ENCODE peak calls at places on chromosomes 3 and 15, in seven cellular contexts. X is PC-3, L is MM.1S, B is GM23338, C is hepatocyte, U is HCT116, F is GM23248. W is an unnamed sample.

GRCh38 chr3:5051772-5052171 is 70.3 kb upstream of the ARL8B start:
- DNase-seq in F (peak), B (no peak), L (no peak), X (no peak), U (no peak), C (no peak), W (no peak)

GRCh38 chr15:42692997-42693396 is 43.9 kb downstream of the CDAN1 start:
- DNase-seq in C (no peak), B (no peak), F (no peak), X (no peak), U (no peak), L (no peak), W (no peak)

GRCh38 chr3:126539558-126540250 is 15.7 kb downstream of the CHST13 start:
- DNase-seq in C (no peak), X (no peak), B (no peak), F (no peak), L (no peak), U (no peak), W (no peak)

GRCh38 chr15:55694652-55695150 is 48.3 kb downstream of the PRTG start:
- DNase-seq in B (peak), X (peak), U (no peak), C (peak), F (no peak), L (no peak), W (peak)

GRCh38 chr3:61060421-61060861 is 190.8 kb downstream of the FHIT start:
- DNase-seq in C (peak), F (no peak), X (peak), L (no peak), U (no peak), B (no peak), W (no peak)

GRCh38 chr3:159458010-159458409 is 530.6 kb upstream of the IL12A start:
- DNase-seq in F (peak), L (no peak), B (peak), C (peak), X (peak), U (no peak), W (peak)

GRCh38 chr3:126356373-126357298 is 572 bp downstream of the KLF15 start:
- DNase-seq in F (peak), B (peak), X (no peak), C (peak), U (no peak), L (no peak), W (peak)

GRCh38 chr3:114569186-114569585 is 275.4 kb downstream of the TIGIT start:
- DNase-seq in X (peak), U (no peak), F (no peak), B (no peak), C (no peak), L (no peak), W (no peak)

GRCh38 chr3:113231827-113232253 is 20.5 kb downstream of the BOC start:
- DNase-seq in C (peak), U (peak), L (no peak), B (peak), F (peak), X (peak), W (no peak)

GRCh38 chr3:33030802-33031201 is 66.1 kb downstream of the GLB1 start:
- DNase-seq in C (no peak), L (no peak), X (no peak), U (no peak), B (peak), F (no peak), W (no peak)

GRCh38 chr3:190265795-190266194 is 56.5 kb downstream of the CLDN1 start:
- DNase-seq in C (peak), B (no peak), U (peak), L (no peak), X (peak), F (peak), W (no peak)

GRCh38 chr3:179716811-179717210 is 64.0 kb downstream of the USP13 start:
- DNase-seq in L (no peak), X (no peak), C (no peak), B (no peak), U (no peak), F (peak), W (no peak)
- H3K4me2 ChIP-seq in L (no peak), X (no peak), C (no peak), B (no peak), U (no peak), F (peak), W (no peak)

DNA sequence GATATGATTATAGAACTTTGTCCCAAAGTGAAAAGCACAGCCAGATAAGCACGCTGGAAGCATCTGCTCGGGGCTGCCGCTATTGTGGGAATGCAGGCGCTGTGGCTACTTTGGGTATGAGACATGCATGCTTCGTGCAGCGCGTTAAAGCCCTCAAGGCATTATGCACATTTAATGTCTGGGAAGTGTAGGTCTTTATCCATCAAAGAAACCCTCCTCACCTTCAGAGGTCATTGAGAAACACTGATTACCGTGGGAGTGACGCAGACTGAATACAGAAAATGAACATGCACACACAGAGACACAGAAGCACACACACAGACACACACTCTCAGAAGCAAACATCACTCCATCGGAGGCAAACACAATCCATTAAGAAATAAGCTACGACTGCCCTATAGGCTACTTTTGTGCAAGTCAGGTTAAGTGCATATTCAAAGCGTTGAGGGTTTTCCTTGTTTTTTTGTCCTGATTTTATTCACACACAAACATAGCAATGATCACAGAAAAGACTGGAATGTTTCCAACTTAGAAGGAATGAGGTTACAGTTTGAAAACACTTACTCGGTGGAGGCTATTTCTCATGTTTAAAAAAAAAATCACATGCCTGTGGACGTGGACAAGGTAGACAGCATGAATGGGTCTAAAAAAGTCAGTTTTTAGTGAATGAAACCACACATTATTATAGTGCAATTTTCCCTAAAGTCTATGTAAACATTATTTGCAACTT is 68.5 kb downstream of the PLCH1 start:
- DNase-seq in B (peak), U (no peak), X (peak), L (no peak), C (peak), F (peak), W (peak)
- TF ChIP-seq EZH2phosphoT487 in B (no peak), U (no peak), X (no peak), L (no peak), C (no peak), F (no peak), W (no peak)

GRCh38 chr15:65401607-65402240 is 21.0 kb downstream of the IGDCC4 start:
- DNase-seq in C (no peak), X (no peak), L (no peak), B (no peak), F (no peak), U (no peak), W (no peak)
- H3K4me2 ChIP-seq in C (no peak), X (no peak), L (no peak), B (no peak), F (no peak), U (peak), W (peak)

GRCh38 chr15:91864669-91865068 is 11.2 kb downstream of the SLCO3A1 start:
- DNase-seq in B (no peak), C (no peak), F (no peak), U (no peak), L (no peak), X (no peak), W (no peak)

GRCh38 chr15:91866971-91867372 is 13.5 kb downstream of the SLCO3A1 start:
- DNase-seq in F (peak), X (no peak), C (no peak), U (no peak), L (no peak), B (no peak), W (no peak)

GRCh38 chr15:91866371-91866905 is 12.9 kb downstream of the SLCO3A1 start:
- DNase-seq in F (peak), L (no peak), X (no peak), C (no peak), U (no peak), B (no peak), W (no peak)

GRCh38 chr15:91865903-91866302 is 12.4 kb downstream of the SLCO3A1 start:
- DNase-seq in C (no peak), X (no peak), B (no peak), F (peak), U (no peak), L (no peak), W (no peak)

GRCh38 chr15:91865486-91865885 is 12.0 kb downstream of the SLCO3A1 start:
- DNase-seq in L (no peak), C (no peak), F (no peak), B (no peak), X (no peak), U (no peak), W (no peak)
- TF ChIP-seq EZH2phosphoT487 in L (no peak), C (no peak), F (no peak), B (no peak), X (no peak), U (no peak), W (no peak)

DNA sequence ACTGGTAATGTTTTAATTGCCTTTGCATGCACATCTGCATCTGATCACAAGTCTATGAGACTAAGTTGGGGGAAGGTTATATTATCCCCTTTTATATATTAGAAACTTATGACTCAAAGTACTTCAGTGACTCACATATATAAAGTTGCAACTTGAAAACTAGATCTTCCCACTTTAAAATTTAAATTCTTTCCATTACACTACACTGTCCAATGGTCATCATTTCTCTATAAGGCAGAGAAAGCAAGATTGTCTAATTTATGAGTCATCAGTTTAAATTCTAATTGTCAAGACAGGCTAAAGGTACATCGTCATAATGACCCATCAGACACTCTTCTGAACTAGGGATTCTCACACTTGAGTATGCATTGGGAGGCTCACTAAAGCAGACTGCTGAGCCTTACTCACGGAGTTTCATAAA is 37.9 kb downstream of the CPA3 start:
- DNase-seq in B (no peak), U (no peak), L (no peak), X (peak), F (peak), C (no peak), W (no peak)
- H3K4me2 ChIP-seq in B (no peak), U (no peak), L (no peak), X (no peak), F (peak), C (no peak), W (no peak)

GRCh38 chr3:22582291-22582690 is 620.8 kb upstream of the UBE2E2 start:
- DNase-seq in B (no peak), X (no peak), U (no peak), C (no peak), L (no peak), F (no peak), W (no peak)
- TF ChIP-seq EZH2phosphoT487 in B (no peak), X (no peak), U (no peak), C (no peak), L (no peak), F (no peak), W (no peak)

DNA sequence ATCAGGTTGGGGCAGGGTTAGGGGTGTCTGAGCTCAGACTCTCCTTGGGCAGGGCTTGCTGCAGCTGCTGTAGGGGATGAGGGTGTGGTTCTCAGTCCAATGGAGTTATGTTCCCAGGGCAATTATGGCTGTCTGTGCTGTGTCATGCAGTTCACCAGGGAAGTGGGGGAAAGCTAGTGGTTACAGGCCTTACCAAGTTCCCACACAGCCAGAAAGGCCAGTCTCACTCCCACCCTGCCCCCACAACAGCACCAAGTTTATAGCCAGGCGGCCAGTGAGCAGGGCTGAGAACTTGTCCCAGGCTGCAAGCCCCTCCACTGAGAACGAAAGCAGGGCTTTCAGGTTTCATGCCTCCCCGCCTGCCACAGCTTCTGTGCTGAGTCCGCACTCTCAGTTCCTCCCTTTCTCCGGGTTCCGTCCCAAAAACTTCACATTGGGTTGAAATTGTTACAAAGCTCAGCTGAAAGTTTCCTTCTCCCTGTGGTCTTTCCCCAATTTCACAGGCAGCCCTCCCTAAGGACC is 19.6 kb upstream of the CPOX start:
- DNase-seq in X (no peak), L (peak), U (no peak), F (no peak), B (no peak), C (no peak), W (no peak)
- H3K4me2 ChIP-seq in X (no peak), L (peak), U (no peak), F (no peak), B (no peak), C (no peak), W (no peak)

DNA sequence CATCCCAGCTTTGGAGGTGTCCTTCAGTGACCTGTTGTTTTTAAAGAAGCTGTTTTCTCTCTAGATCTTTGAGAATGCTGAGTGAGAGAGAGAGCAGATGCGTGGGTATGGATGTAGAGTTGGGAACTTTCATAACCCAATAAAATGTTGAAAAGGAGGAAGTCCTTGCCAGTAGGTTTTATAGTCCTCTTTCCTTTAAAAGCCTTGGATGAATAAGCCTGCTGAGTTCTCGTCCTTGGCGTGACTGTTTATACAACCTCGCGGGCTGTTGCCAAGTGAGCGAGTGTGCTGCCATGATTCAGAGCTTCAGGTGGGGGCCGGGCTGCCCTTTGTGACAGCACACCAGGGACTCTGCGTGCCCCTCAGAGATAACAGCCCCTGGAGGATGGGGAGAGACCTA is 18.4 kb downstream of the MYZAP start:
- DNase-seq in U (peak), C (peak), X (peak), L (no peak), B (no peak), F (peak), W (no peak)
- TF ChIP-seq EZH2phosphoT487 in U (no peak), C (no peak), X (no peak), L (no peak), B (no peak), F (no peak), W (no peak)

GRCh38 chr15:98903377-98904018 is 104.1 kb downstream of the PGPEP1L start:
- DNase-seq in X (peak), B (no peak), U (no peak), F (peak), C (no peak), L (no peak), W (no peak)
- H3K4me2 ChIP-seq in X (no peak), B (no peak), U (no peak), F (peak), C (no peak), L (no peak), W (no peak)

W was measured in neural progenitor cell.